ENCODE peak calls at places on chromosomes 1 and 21, in four cellular contexts. One of them, this sample, is unnamed.

GRCh38 chr1:175690926-175691325 is 52.5 kb downstream of the TNR start:
- DNase-seq in NCI-H345: no peak
- DNase-seq in KG1: no peak
- DNase-seq in NCI-H1092 treated with DMSO at 0.1 percent for 48 hours: no peak
- DNase-seq in this sample: no peak

GRCh38 chr1:162213281-162213909 is 143.9 kb downstream of the NOS1AP start:
- DNase-seq in NCI-H345: no peak
- DNase-seq in KG1: no peak
- DNase-seq in NCI-H1092 treated with DMSO at 0.1 percent for 48 hours: no peak
- DNase-seq in this sample: no peak

GRCh38 chr1:50620680-50621329 is 197.6 kb upstream of the DMRTA2 start:
- DNase-seq in NCI-H345: peak
- DNase-seq in KG1: no peak
- DNase-seq in NCI-H1092 treated with DMSO at 0.1 percent for 48 hours: peak
- DNase-seq in this sample: no peak

GRCh38 chr1:93612510-93612909 is 69.1 kb downstream of the BCAR3 start:
- DNase-seq in NCI-H345: no peak
- DNase-seq in KG1: no peak
- DNase-seq in NCI-H1092 treated with DMSO at 0.1 percent for 48 hours: no peak
- DNase-seq in this sample: no peak

GRCh38 chr1:155012052-155012546 is 9.5 kb downstream of the ZBTB7B start:
- DNase-seq in NCI-H345: peak
- DNase-seq in KG1: no peak
- DNase-seq in NCI-H1092 treated with DMSO at 0.1 percent for 48 hours: peak
- DNase-seq in this sample: no peak

GRCh38 chr1:103198996-103199395 is 90.7 kb upstream of the COL11A1 start:
- DNase-seq in NCI-H345: no peak
- DNase-seq in KG1: no peak
- DNase-seq in NCI-H1092 treated with DMSO at 0.1 percent for 48 hours: no peak
- DNase-seq in this sample: no peak

GRCh38 chr1:175188936-175189335 is 3.6 kb downstream of the KIAA0040 start:
- DNase-seq in NCI-H345: no peak
- DNase-seq in KG1: peak
- DNase-seq in NCI-H1092 treated with DMSO at 0.1 percent for 48 hours: no peak
- DNase-seq in this sample: no peak

GRCh38 chr1:214146523-214146922 is 134.4 kb upstream of the SMYD2 start:
- DNase-seq in NCI-H345: no peak
- DNase-seq in KG1: no peak
- DNase-seq in NCI-H1092 treated with DMSO at 0.1 percent for 48 hours: peak
- DNase-seq in this sample: no peak

GRCh38 chr21:46634966-46635323 is 529 bp upstream of the PRMT2 start:
- DNase-seq in NCI-H345: peak
- DNase-seq in KG1: peak
- DNase-seq in NCI-H1092 treated with DMSO at 0.1 percent for 48 hours: peak
- DNase-seq in this sample: peak

GRCh38 chr1:66833112-66833511 is 32.0 kb upstream of the INSL5 start:
- DNase-seq in NCI-H345: no peak
- DNase-seq in KG1: no peak
- DNase-seq in NCI-H1092 treated with DMSO at 0.1 percent for 48 hours: no peak
- DNase-seq in this sample: no peak

GRCh38 chr1:234721476-234722266 is 111.7 kb upstream of the IRF2BP2 start:
- DNase-seq in NCI-H345: no peak
- DNase-seq in KG1: no peak
- DNase-seq in NCI-H1092 treated with DMSO at 0.1 percent for 48 hours: peak
- DNase-seq in this sample: no peak

GRCh38 chr21:19807231-19807630 is 1191.0 kb upstream of the NCAM2 start:
- DNase-seq in NCI-H345: no peak
- DNase-seq in KG1: no peak
- DNase-seq in NCI-H1092 treated with DMSO at 0.1 percent for 48 hours: no peak
- DNase-seq in this sample: no peak

GRCh38 chr1:203080456-203080855 is 5.4 kb downstream of the MYOG start:
- DNase-seq in NCI-H345: no peak
- DNase-seq in KG1: no peak
- DNase-seq in NCI-H1092 treated with DMSO at 0.1 percent for 48 hours: no peak
- DNase-seq in this sample: no peak

GRCh38 chr1:33753087-33753856 is 110.6 kb upstream of the HMGB4 start:
- DNase-seq in NCI-H345: no peak
- DNase-seq in KG1: no peak
- DNase-seq in NCI-H1092 treated with DMSO at 0.1 percent for 48 hours: no peak
- DNase-seq in this sample: no peak

GRCh38 chr21:26840912-26841311 is 4.3 kb downstream of the ADAMTS1 start:
- DNase-seq in NCI-H345: no peak
- DNase-seq in KG1: no peak
- DNase-seq in NCI-H1092 treated with DMSO at 0.1 percent for 48 hours: no peak
- DNase-seq in this sample: no peak

This sample was measured in SK-N-MC.